ENCODE peak calls at places on chromosomes 13 and 19, in four cellular contexts. One of them, this sample, is unnamed.

GRCh38 chr13:46142692-46143238 is 37.9 kb upstream of the CPB2 start:
- DNase-seq in stimulated activated CD8-positive, alpha-beta memory T cell treated with anti-CD3 and anti-CD28 coated beads, Interleukin-2, amount 100 ng/mL, for 48 hours: no peak
- DNase-seq in AG04450: no peak
- DNase-seq in effector memory CD8-positive, alpha-beta T cell: no peak
- DNase-seq in this sample: no peak

GRCh38 chr13:104006625-104007061 is 940.4 kb upstream of the SLC10A2 start:
- DNase-seq in AG04450: no peak
- DNase-seq in stimulated activated CD8-positive, alpha-beta memory T cell treated with anti-CD3 and anti-CD28 coated beads, Interleukin-2, amount 100 ng/mL, for 48 hours: no peak
- DNase-seq in effector memory CD8-positive, alpha-beta T cell: no peak
- DNase-seq in this sample: no peak

GRCh38 chr13:99133230-99133629 is 67.4 kb upstream of the UBAC2 start:
- DNase-seq in stimulated activated CD8-positive, alpha-beta memory T cell treated with anti-CD3 and anti-CD28 coated beads, Interleukin-2, amount 100 ng/mL, for 48 hours: no peak
- DNase-seq in effector memory CD8-positive, alpha-beta T cell: no peak
- DNase-seq in AG04450: no peak
- DNase-seq in this sample: no peak

GRCh38 chr13:32837973-32838940 is 178.0 kb upstream of the KL start:
- DNase-seq in effector memory CD8-positive, alpha-beta T cell: no peak
- DNase-seq in AG04450: no peak
- DNase-seq in stimulated activated CD8-positive, alpha-beta memory T cell treated with anti-CD3 and anti-CD28 coated beads, Interleukin-2, amount 100 ng/mL, for 48 hours: no peak
- DNase-seq in this sample: no peak

GRCh38 chr19:2270157-2270571 is 11.8 kb downstream of the PEAK3 start:
- DNase-seq in AG04450: no peak
- DNase-seq in effector memory CD8-positive, alpha-beta T cell: no peak
- DNase-seq in stimulated activated CD8-positive, alpha-beta memory T cell treated with anti-CD3 and anti-CD28 coated beads, Interleukin-2, amount 100 ng/mL, for 48 hours: no peak
- DNase-seq in this sample: no peak

GRCh38 chr13:31951215-31951678 is 80.3 kb upstream of the FRY start:
- DNase-seq in effector memory CD8-positive, alpha-beta T cell: peak; percentile 25
- DNase-seq in stimulated activated CD8-positive, alpha-beta memory T cell treated with anti-CD3 and anti-CD28 coated beads, Interleukin-2, amount 100 ng/mL, for 48 hours: no peak
- DNase-seq in AG04450: no peak
- DNase-seq in this sample: no peak

GRCh38 chr13:85512421-85512820 is 286.8 kb downstream of the SLITRK6 start:
- DNase-seq in stimulated activated CD8-positive, alpha-beta memory T cell treated with anti-CD3 and anti-CD28 coated beads, Interleukin-2, amount 100 ng/mL, for 48 hours: no peak
- DNase-seq in AG04450: no peak
- DNase-seq in effector memory CD8-positive, alpha-beta T cell: no peak
- DNase-seq in this sample: no peak

GRCh38 chr13:31733709-31734108 is 5.6 kb upstream of the RXFP2 start:
- DNase-seq in AG04450: no peak
- DNase-seq in stimulated activated CD8-positive, alpha-beta memory T cell treated with anti-CD3 and anti-CD28 coated beads, Interleukin-2, amount 100 ng/mL, for 48 hours: no peak
- DNase-seq in effector memory CD8-positive, alpha-beta T cell: no peak
- DNase-seq in this sample: no peak

GRCh38 chr13:82647540-82647939 is 1234.7 kb downstream of the SLITRK1 start:
- DNase-seq in stimulated activated CD8-positive, alpha-beta memory T cell treated with anti-CD3 and anti-CD28 coated beads, Interleukin-2, amount 100 ng/mL, for 48 hours: no peak
- DNase-seq in effector memory CD8-positive, alpha-beta T cell: no peak
- DNase-seq in AG04450: no peak
- DNase-seq in this sample: no peak

GRCh38 chr19:34220472-34221063 is 33.8 kb upstream of the GARRE1 start:
- DNase-seq in AG04450: peak; percentile 24
- DNase-seq in stimulated activated CD8-positive, alpha-beta memory T cell treated with anti-CD3 and anti-CD28 coated beads, Interleukin-2, amount 100 ng/mL, for 48 hours: peak; percentile 46
- DNase-seq in effector memory CD8-positive, alpha-beta T cell: peak; percentile 48
- DNase-seq in this sample: no peak

GRCh38 chr13:96492758-96493157 is 402.9 kb downstream of the HS6ST3 start:
- DNase-seq in stimulated activated CD8-positive, alpha-beta memory T cell treated with anti-CD3 and anti-CD28 coated beads, Interleukin-2, amount 100 ng/mL, for 48 hours: no peak
- DNase-seq in effector memory CD8-positive, alpha-beta T cell: no peak
- DNase-seq in AG04450: no peak
- DNase-seq in this sample: no peak

GRCh38 chr19:995051-995827 is 5.0 kb upstream of the GRIN3B start:
- DNase-seq in effector memory CD8-positive, alpha-beta T cell: no peak
- DNase-seq in AG04450: no peak
- DNase-seq in stimulated activated CD8-positive, alpha-beta memory T cell treated with anti-CD3 and anti-CD28 coated beads, Interleukin-2, amount 100 ng/mL, for 48 hours: no peak
- DNase-seq in this sample: no peak

GRCh38 chr13:80274643-80275042 is 66.3 kb downstream of the SPRY2 start:
- DNase-seq in stimulated activated CD8-positive, alpha-beta memory T cell treated with anti-CD3 and anti-CD28 coated beads, Interleukin-2, amount 100 ng/mL, for 48 hours: no peak
- DNase-seq in AG04450: no peak
- DNase-seq in effector memory CD8-positive, alpha-beta T cell: no peak
- DNase-seq in this sample: no peak

GRCh38 chr19:389935-390289 is 19.0 kb downstream of the C2CD4C start:
- DNase-seq in AG04450: no peak
- DNase-seq in stimulated activated CD8-positive, alpha-beta memory T cell treated with anti-CD3 and anti-CD28 coated beads, Interleukin-2, amount 100 ng/mL, for 48 hours: no peak
- DNase-seq in effector memory CD8-positive, alpha-beta T cell: no peak
- DNase-seq in this sample: no peak

GRCh38 chr13:48831248-48831647 is 144.5 kb upstream of the FNDC3A start:
- DNase-seq in stimulated activated CD8-positive, alpha-beta memory T cell treated with anti-CD3 and anti-CD28 coated beads, Interleukin-2, amount 100 ng/mL, for 48 hours: no peak
- DNase-seq in AG04450: no peak
- DNase-seq in effector memory CD8-positive, alpha-beta T cell: no peak
- DNase-seq in this sample: no peak